ENCODE peak calls at places on chromosomes 4 and X, in eight cellular contexts. E is psoas muscle; W is iPS DF 19.7; U is suprapubic skin; R is colonic mucosa; M is activated CD8-positive, alpha-beta T cell treated with anti-CD3 and anti-CD28 coated beads, Interleukin-2, amount 10 ng/mL, durations not matched to agents 7 days and 5 days; C is DMS79; H is H4. P is an unnamed sample.

GRCh38 chr4:76896731-76897521 is 1.0 kb downstream of the SOWAHB start:
- DNase-seq in M (peak), R (peak), U (no peak), E (no peak), W (no peak), H (no peak), C (no peak), P (no peak)

GRCh38 chr4:8282134-8282641 is 12.6 kb downstream of the HTRA3 start:
- DNase-seq in M (no peak), H (no peak), U (peak), C (no peak), R (no peak), W (no peak), E (peak), P (no peak)

GRCh38 chr4:106502106-106502699 is 133.6 kb upstream of the GIMD1 start:
- DNase-seq in R (peak), W (peak), U (no peak), E (peak), C (no peak), M (peak), H (peak), P (peak)

GRCh38 chr4:168832746-168833575 is 177.1 kb downstream of the CBR4 start:
- DNase-seq in H (no peak), U (peak), C (no peak), R (peak), M (no peak), E (peak), W (no peak), P (no peak)

GRCh38 chr4:78432896-78433295 is 118.7 kb upstream of the ANXA3 start:
- DNase-seq in E (no peak), M (no peak), W (no peak), H (no peak), R (no peak), C (no peak), U (no peak), P (no peak)

GRCh38 chr4:2925931-2926860 is 37.0 kb downstream of the NOP14 start:
- DNase-seq in W (no peak), H (no peak), M (no peak), U (peak), E (peak), R (no peak), C (no peak), P (no peak)

GRCh38 chrX:39948564-39948963 is 149.2 kb downstream of the BCOR start:
- DNase-seq in M (no peak), C (no peak), W (no peak), H (no peak), E (no peak), R (no peak), U (no peak), P (no peak)

GRCh38 chr4:101346562-101347266 is 612 bp downstream of the PPP3CA start:
- DNase-seq in E (peak), R (peak), W (no peak), C (no peak), H (peak), M (peak), U (peak), P (no peak)

GRCh38 chr4:8858925-8859210 is 12.8 kb downstream of the HMX1 start:
- DNase-seq in W (no peak), M (no peak), R (no peak), E (no peak), C (no peak), U (no peak), H (no peak), P (no peak)

GRCh38 chr4:8231551-8232049 is 32.5 kb downstream of the SH3TC1 start:
- DNase-seq in C (no peak), R (no peak), M (no peak), U (no peak), H (no peak), W (no peak), E (peak), P (no peak)

GRCh38 chr4:141077611-141078225 is 55.6 kb downstream of the RNF150 start:
- DNase-seq in W (no peak), R (no peak), H (no peak), M (no peak), U (no peak), E (no peak), C (no peak), P (no peak)

GRCh38 chr4:4990329-4990728 is 28.9 kb downstream of the CYTL1 start:
- DNase-seq in W (no peak), U (no peak), H (no peak), E (no peak), M (no peak), R (no peak), C (no peak), P (no peak)

GRCh38 chr4:180197471-180197870 is 2045.7 kb upstream of the TENM3 start:
- DNase-seq in H (no peak), R (no peak), U (no peak), M (no peak), E (no peak), W (no peak), C (no peak), P (no peak)

GRCh38 chrX:116657071-116657470 is 194.3 kb upstream of the CT83 start:
- DNase-seq in U (no peak), E (no peak), R (no peak), W (no peak), H (no peak), M (no peak), C (no peak), P (no peak)

GRCh38 chr4:76745264-76745663 is 152.7 kb downstream of the SOWAHB start:
- DNase-seq in E (no peak), M (no peak), W (no peak), U (no peak), R (no peak), H (no peak), C (no peak), P (no peak)

GRCh38 chr4:47849466-47849865 is 11.6 kb upstream of the CORIN start:
- DNase-seq in W (no peak), R (no peak), C (no peak), E (no peak), U (no peak), M (no peak), H (no peak), P (no peak)

P was measured in astrocyte of the cerebellum.